ENCODE peak calls at places on chromosome 14, in eight cellular contexts. V, U, S, Z, C, Q, X and A are unnamed samples. For H3K27me3 and H3K4me1, the result is how much of the 10 kb centered on the place peaks cover.

GRCh38 chr14:71620401-71620800 is 311.8 kb upstream of the RGS6 start:
- DNase-seq in Q (peak), X (no peak), S (no peak), Z (no peak), V (no peak), C (no peak), U (no peak), A (no peak)

GRCh38 chr14:104116544-104117340 is 21.6 kb upstream of the KIF26A start:
- DNase-seq in C (no peak), S (peak), Z (peak), U (peak), Q (no peak), X (no peak), V (no peak), A (no peak)

GRCh38 chr14:94646481-94646880 is 34.3 kb downstream of the SERPINA3 start:
- DNase-seq in S (no peak), Z (no peak), Q (peak), V (no peak), U (no peak), X (no peak), C (no peak), A (no peak)

GRCh38 chr14:34051966-34052657 is 101.2 kb upstream of the EGLN3 start:
- DNase-seq in Q (peak), X (no peak), Z (no peak), V (no peak), S (peak), U (no peak), C (no peak), A (no peak)

GRCh38 chr14:32679927-32680612 is 258.6 kb upstream of the NPAS3 start:
- DNase-seq in V (no peak), U (no peak), S (no peak), C (no peak), X (no peak), Z (no peak), Q (no peak), A (no peak)

GRCh38 chr14:103286968-103287850 is 46.8 kb upstream of the EIF5 start:
- DNase-seq in V (no peak), U (no peak), Q (no peak), S (no peak), X (no peak), C (no peak), Z (no peak), A (no peak)

GRCh38 chr14:91140672-91141071 is 26.8 kb downstream of the DGLUCY start:
- DNase-seq in V (no peak), S (peak), U (no peak), C (no peak), Q (peak), X (no peak), Z (no peak), A (no peak)

GRCh38 chr14:101889366-101889765 is 75.0 kb upstream of the DYNC1H1 start:
- DNase-seq in X (no peak), Z (no peak), V (no peak), U (no peak), Q (no peak), C (no peak), S (peak), A (no peak)

GRCh38 chr14:91872517-91873470 is 5.5 kb upstream of the TC2N start:
- DNase-seq in Z (peak), U (peak), V (peak), X (peak), S (peak), Q (peak), C (peak), A (peak)

GRCh38 chr14:62015945-62016344 is 253.7 kb downstream of the SNAPC1 start:
- DNase-seq in Q (peak), U (no peak), V (no peak), Z (no peak), X (no peak), S (no peak), C (no peak), A (no peak)

GRCh38 chr14:53500191-53500590 is 347.1 kb upstream of the DDHD1 start:
- DNase-seq in U (no peak), V (no peak), Q (no peak), S (no peak), X (no peak), Z (no peak), C (no peak), A (no peak)

GRCh38 chr14:104933721-104934379 is 9.2 kb downstream of the PLD4 start:
- DNase-seq in U (peak), V (no peak), Q (no peak), C (peak), S (no peak), Z (no peak), X (no peak), A (no peak)

GRCh38 chr14:90446405-90446804 is 49.6 kb downstream of the CALM1 start:
- DNase-seq in X (no peak), Q (no peak), Z (no peak), C (no peak), S (no peak), V (no peak), U (no peak), A (no peak)

GRCh38 chr14:52067873-52068740 is 752 bp downstream of the NID2 start:
- DNase-seq in S (peak), Z (peak), U (peak), X (no peak), C (no peak), Q (peak), V (no peak), A (no peak)

GRCh38 chr14:101619484-101619883 is 58.2 kb downstream of the DIO3 start:
- DNase-seq in S (no peak), V (no peak), U (no peak), Z (no peak), X (no peak), C (no peak), Q (no peak), A (no peak)

GRCh38 chr14:49863483-49864262 is 11.1 kb upstream of the NEMF start:
- DNase-seq in U (no peak), X (no peak), C (no peak), Q (peak), Z (no peak), V (peak), S (no peak), A (peak)

GRCh38 chr14:98959410-98959809 is 312.6 kb downstream of the BCL11B start:
- DNase-seq in Z (no peak), X (no peak), V (no peak), C (no peak), S (no peak), Q (no peak), U (no peak), A (no peak)

GRCh38 chr14:90556050-90556477 is 159.2 kb downstream of the CALM1 start:
- DNase-seq in X (no peak), U (peak), V (no peak), Z (peak), C (no peak), Q (no peak), S (peak), A (no peak)

GRCh38 chr14:100590726-100591452 is 3.7 kb upstream of the BEGAIN start:
- DNase-seq in C (no peak), Z (peak), X (no peak), U (peak), V (no peak), Q (no peak), S (peak), A (no peak)
- H3K27me3 ChIP-seq in C (under half), Z (under half), X (under half), U (under half), V (under half), Q (under half), S (under half), A (under half)

GRCh38 chr14:74575936-74576335 is 36.1 kb downstream of the LTBP2 start:
- DNase-seq in V (no peak), C (no peak), U (no peak), Z (peak), X (no peak), S (no peak), Q (no peak), A (no peak)
- H3K4me1 ChIP-seq in V (under half), C (under half), U (under half), Z (under half), X (under half), S (under half), Q (half or more), A (under half)

GRCh38 chr14:23296012-23296777 is 6.5 kb downstream of the PPP1R3E start:
- DNase-seq in C (no peak), Z (no peak), S (no peak), V (no peak), U (no peak), Q (no peak), X (no peak), A (no peak)
- H3K27me3 ChIP-seq in C (under half), Z (under half), S (under half), V (under half), U (under half), Q (under half), X (under half), A (under half)

GRCh38 chr14:76951149-76951548 is 77.4 kb downstream of the IRF2BPL start:
- DNase-seq in U (no peak), Z (no peak), C (no peak), S (no peak), X (no peak), V (no peak), Q (peak), A (no peak)

GRCh38 chr14:76954791-76955190 is 73.7 kb downstream of the IRF2BPL start:
- DNase-seq in Q (peak), X (no peak), Z (no peak), C (no peak), V (no peak), U (no peak), S (no peak), A (no peak)

GRCh38 chr14:76954371-76954770 is 74.1 kb downstream of the IRF2BPL start:
- DNase-seq in S (no peak), V (no peak), Z (no peak), C (no peak), X (no peak), U (no peak), Q (peak), A (no peak)

GRCh38 chr14:76955575-76956252 is 72.8 kb downstream of the IRF2BPL start:
- DNase-seq in C (no peak), Z (peak), U (no peak), Q (peak), S (no peak), V (peak), X (peak), A (peak)

GRCh38 chr14:76953196-76953945 is 75.1 kb downstream of the IRF2BPL start:
- DNase-seq in S (peak), U (peak), Z (peak), V (peak), C (peak), Q (peak), X (no peak), A (peak)
- H3K4me1 ChIP-seq in S (under half), U (half or more), Z (half or more), V (under half), C (under half), Q (half or more), X (under half), A (under half)